ENCODE peak calls at places on chromosomes 12 and 14, in nine cellular contexts. C is upper lobe of left lung, J is stomach, N is ovary, K is A549, G is transverse colon, A is K562, T is suprapubic skin, X is sigmoid colon. M is an unnamed sample.
A peak's percentile ranks its signal among the peaks of the same experiment; 100 is the strongest.

GRCh38 chr12:1246637-1247036 is 255.6 kb downstream of the ERC1 start:
- DNase-seq in C (no peak), J (no peak), N (no peak), K (no peak), G (no peak), A (no peak), T (no peak), X (no peak), M (no peak)

GRCh38 chr12:81811066-81811777 is 52.1 kb upstream of the PPFIA2 start:
- DNase-seq in C (no peak), J (no peak), N (no peak), K (no peak), G (no peak), A (no peak), T (no peak), X (no peak), M (no peak)

GRCh38 chr14:33959692-33960151 is 8.8 kb upstream of the EGLN3 start:
- DNase-seq in C (no peak), J (no peak), N (no peak), K (no peak), G (no peak), A (no peak), T (no peak), X (no peak), M (peak; percentile 70)

GRCh38 chr12:19561411-19561961 is 122.2 kb downstream of the AEBP2 start:
- DNase-seq in C (no peak), J (no peak), N (no peak), K (no peak), G (no peak), A (no peak), T (no peak), X (no peak), M (no peak)

GRCh38 chr12:82873309-82873708 is 186.6 kb downstream of the TMTC2 start:
- DNase-seq in C (no peak), J (no peak), N (no peak), K (no peak), G (no peak), A (no peak), T (no peak), X (no peak), M (no peak)

GRCh38 chr12:16359512-16360491 is 12.4 kb downstream of the MGST1 start:
- DNase-seq in C (no peak), J (peak; percentile 71), N (no peak), K (peak; percentile 41), G (peak; percentile 64), A (peak; percentile 67), T (no peak), X (peak; percentile 71), M (no peak)

GRCh38 chr12:55817352-55818139 is at the start of the genes ORMDL2 and SARNP:
- DNase-seq in C (peak; percentile 94), J (peak; percentile 98), N (peak; percentile 94), K (peak; percentile 99), G (peak; percentile 98), A (peak; percentile 99), T (peak; percentile 99), X (peak; percentile 99), M (peak; percentile 99)

GRCh38 chr14:61841145-61841544 is 78.9 kb downstream of the SNAPC1 start:
- DNase-seq in C (no peak), J (no peak), N (no peak), K (no peak), G (no peak), A (no peak), T (no peak), X (no peak), M (no peak)

GRCh38 chr12:89947437-89948265 is 239.0 kb upstream of the ATP2B1 start:
- DNase-seq in C (no peak), J (no peak), N (peak; percentile 11), K (peak; percentile 60), G (no peak), A (no peak), T (no peak), X (no peak), M (no peak)

GRCh38 chr12:94973202-94973601 is 30.3 kb downstream of the NDUFA12 start:
- DNase-seq in C (no peak), J (no peak), N (no peak), K (no peak), G (no peak), A (no peak), T (no peak), X (no peak), M (no peak)

GRCh38 chr12:76226956-76227355 is 121.3 kb downstream of the BBS10 start:
- DNase-seq in C (no peak), J (no peak), N (no peak), K (no peak), G (no peak), A (no peak), T (no peak), X (no peak), M (no peak)

GRCh38 chr14:93950948-93951668 is 24.0 kb downstream of the FAM181A start:
- DNase-seq in C (no peak), J (no peak), N (no peak), K (no peak), G (no peak), A (no peak), T (no peak), X (no peak), M (no peak)

GRCh38 chr12:1284611-1285010 is 293.6 kb downstream of the ERC1 start:
- DNase-seq in C (no peak), J (no peak), N (no peak), K (no peak), G (no peak), A (no peak), T (no peak), X (no peak), M (no peak)

GRCh38 chr12:113106361-113106760 is 29.2 kb downstream of the RASAL1 start:
- DNase-seq in C (no peak), J (no peak), N (no peak), K (no peak), G (no peak), A (no peak), T (no peak), X (no peak), M (no peak)

GRCh38 chr12:63930971-63931370 is 86.5 kb downstream of the SRGAP1 start:
- DNase-seq in C (no peak), J (no peak), N (no peak), K (no peak), G (no peak), A (no peak), T (no peak), X (no peak), M (no peak)

GRCh38 chr14:99034711-99035171 is 237.3 kb downstream of the BCL11B start:
- DNase-seq in C (no peak), J (no peak), N (no peak), K (no peak), G (no peak), A (no peak), T (no peak), X (no peak), M (no peak)

GRCh38 chr14:52241102-52241793 is 26.2 kb upstream of the PTGDR start:
- DNase-seq in C (no peak), J (no peak), N (no peak), K (no peak), G (no peak), A (no peak), T (no peak), X (no peak), M (no peak)

GRCh38 chr12:88228720-88229119 is 86.6 kb downstream of the TMTC3 start:
- DNase-seq in C (no peak), J (no peak), N (no peak), K (no peak), G (no peak), A (peak; percentile 11), T (no peak), X (no peak), M (no peak)
- TF ChIP-seq CTCF in C (no peak), J (no peak), N (no peak), K (no peak), G (no peak), A (no peak), T (no peak), X (no peak), M (no peak)

GRCh38 chr12:100359822-100360221 is 2.9 kb downstream of the SLC17A8 start:
- DNase-seq in C (no peak), J (no peak), N (no peak), K (no peak), G (no peak), A (no peak), T (no peak), X (no peak), M (no peak)

GRCh38 chr12:100360450-100360849 is 3.6 kb downstream of the SLC17A8 start:
- DNase-seq in C (no peak), J (no peak), N (no peak), K (no peak), G (no peak), A (no peak), T (no peak), X (no peak), M (no peak)

GRCh38 chr12:100359248-100359647 is 2.4 kb downstream of the SLC17A8 start:
- DNase-seq in C (no peak), J (no peak), N (no peak), K (no peak), G (no peak), A (no peak), T (no peak), X (no peak), M (no peak)

GRCh38 chr12:100356646-100357223 is at the start of gene SLC17A8:
- DNase-seq in C (peak; percentile 50), J (no peak), N (no peak), K (no peak), G (peak; percentile 13), A (no peak), T (no peak), X (no peak), M (no peak)
- TF ChIP-seq EP300 in C (no peak), J (no peak), N (no peak), K (no peak), G (no peak), A (no peak), T (no peak), X (no peak), M (no peak)

GRCh38 chr12:58920102-58920955 is at the start of gene LRIG3:
- DNase-seq in C (peak; percentile 97), J (peak; percentile 91), N (peak; percentile 93), K (peak; percentile 85), G (peak; percentile 88), A (peak; percentile 16), T (peak; percentile 96), X (peak; percentile 96), M (peak; percentile 96)
- TF ChIP-seq CTCF in C (peak; percentile 29), J (peak; percentile 9), N (no peak), K (no peak), G (peak; percentile 53), A (no peak), T (no peak), X (no peak), M (peak; percentile 8)

DNA sequence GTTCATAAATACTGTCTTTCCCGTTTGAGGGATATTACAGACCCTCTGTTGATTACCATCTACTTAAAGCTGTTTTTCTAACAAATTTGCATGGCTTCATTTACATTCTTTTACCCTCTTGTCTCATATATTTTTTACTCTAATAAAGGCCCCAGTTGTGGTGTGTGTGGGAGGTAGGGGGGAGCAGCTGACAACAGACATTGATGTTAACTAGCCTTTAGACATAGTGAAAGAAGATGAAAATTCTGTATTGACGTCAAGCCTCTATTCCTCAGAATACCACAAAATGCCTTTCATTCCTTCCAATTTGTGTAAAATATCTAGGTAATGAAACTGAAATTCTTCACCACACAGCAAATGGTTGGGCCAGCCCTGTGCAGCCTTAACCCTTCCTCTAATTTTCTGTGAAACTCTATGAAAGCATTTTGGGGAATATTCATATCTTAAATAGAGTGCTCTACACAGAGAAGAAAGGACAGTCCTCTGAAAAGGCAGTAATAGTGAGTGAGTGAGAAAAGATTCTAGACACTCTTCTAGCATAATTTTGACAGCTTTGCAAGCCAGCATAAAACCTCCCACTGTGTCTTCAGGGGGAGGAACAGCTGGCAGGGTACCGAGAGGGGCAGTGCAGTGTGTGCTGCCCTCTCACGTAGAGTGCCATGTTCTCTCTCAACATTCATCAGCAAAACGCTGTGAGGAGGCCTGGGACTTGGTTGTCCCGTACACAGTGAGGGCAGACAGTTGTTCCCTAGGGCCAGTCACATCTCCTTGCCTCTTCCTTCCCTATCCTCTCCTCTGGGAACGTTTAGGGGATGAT is 20.1 kb upstream of the CERS5 start:
- DNase-seq in C (no peak), J (no peak), N (no peak), K (no peak), G (no peak), A (no peak), T (no peak), X (no peak), M (no peak)
- TF ChIP-seq EP300 in C (no peak), J (no peak), N (no peak), K (no peak), G (no peak), A (no peak), T (no peak), X (no peak), M (no peak)

M was measured in esophagus muscularis mucosa.